ENCODE peak calls at places on chromosomes 16 and 17, in eight cellular contexts. E, N, S, Y, G, O, Z and U are unnamed samples.

GRCh38 chr17:28547096-28547622 is 5.3 kb downstream of the UNC119 start:
- DNase-seq in E (no peak), N (no peak), O (no peak), G (no peak), Z (no peak), S (no peak), Y (no peak), U (no peak)

GRCh38 chr17:39740357-39741111 is 2.8 kb downstream of the GRB7 start:
- DNase-seq in E (no peak), Z (no peak), G (no peak), Y (no peak), O (peak; percentile 75), N (no peak), S (no peak), U (peak; percentile 97)

GRCh38 chr16:56753410-56753809 is 23.5 kb downstream of the NUP93 start:
- DNase-seq in Z (no peak), N (no peak), E (no peak), O (no peak), G (no peak), S (no peak), Y (no peak), U (no peak)

GRCh38 chr17:691423-691822 is 23.2 kb downstream of the VPS53 start:
- DNase-seq in S (peak; percentile 59), Y (no peak), O (no peak), G (no peak), N (no peak), Z (no peak), E (no peak), U (no peak)

GRCh38 chr17:44362964-44363612 is 565 bp downstream of the FAM171A2 start:
- DNase-seq in O (no peak), G (peak; percentile 63), N (no peak), Z (peak; percentile 64), Y (no peak), E (peak; percentile 24), S (peak; percentile 53), U (peak; percentile 82)

GRCh38 chr16:71852561-71852960 is 6.8 kb downstream of the ATXN1L start:
- DNase-seq in N (no peak), G (no peak), S (no peak), O (no peak), Y (no peak), Z (no peak), E (no peak), U (no peak)

GRCh38 chr16:73116576-73116975 is 68.6 kb upstream of the ZFHX3 start:
- DNase-seq in S (no peak), N (no peak), Y (no peak), G (no peak), Z (no peak), O (no peak), E (no peak), U (no peak)

GRCh38 chr16:19116711-19117449 is 3.1 kb downstream of the ITPRIPL2 start:
- DNase-seq in Z (no peak), G (no peak), Y (no peak), N (no peak), E (no peak), S (peak; percentile 25), O (no peak), U (no peak)

GRCh38 chr16:16099320-16099719 is 124.0 kb downstream of the ABCC6 start:
- DNase-seq in N (no peak), G (no peak), O (no peak), Y (no peak), E (no peak), S (no peak), Z (no peak), U (no peak)

GRCh38 chr17:47317119-47317518 is 6.6 kb upstream of the EFCAB13 start:
- DNase-seq in S (no peak), N (no peak), E (no peak), Y (no peak), Z (no peak), O (no peak), G (no peak), U (peak; percentile 40)

GRCh38 chr17:72308744-72309395 is 188.1 kb downstream of the SOX9 start:
- DNase-seq in Z (no peak), N (no peak), E (no peak), S (no peak), Y (no peak), O (no peak), G (no peak), U (no peak)

GRCh38 chr16:87330646-87331045 is 13.5 kb upstream of the C16orf95 start:
- DNase-seq in Z (peak; percentile 31), O (no peak), G (no peak), N (no peak), Y (no peak), E (no peak), S (no peak), U (no peak)

GRCh38 chr16:49049191-49049590 is 232.4 kb downstream of the CBLN1 start:
- DNase-seq in E (no peak), N (no peak), S (no peak), O (no peak), Y (no peak), Z (no peak), G (no peak), U (no peak)

GRCh38 chr16:3400446-3400778 is 392 bp downstream of the ZSCAN32 start:
- DNase-seq in O (no peak), S (no peak), Z (no peak), N (no peak), Y (no peak), G (no peak), E (no peak), U (no peak)

GRCh38 chr16:25433388-25433787 is 175.7 kb upstream of the ZKSCAN2 start:
- DNase-seq in Y (no peak), G (no peak), O (no peak), Z (no peak), S (no peak), E (no peak), N (no peak), U (no peak)

GRCh38 chr17:15233022-15233805 is 31.9 kb downstream of the PMP22 start:
- DNase-seq in Y (peak; percentile 54), Z (no peak), N (no peak), S (peak; percentile 41), G (peak; percentile 10), O (no peak), E (no peak), U (peak; percentile 77)

GRCh38 chr17:29800457-29800856 is 129.6 kb downstream of the SSH2 start:
- DNase-seq in Z (no peak), Y (no peak), N (no peak), O (no peak), S (no peak), E (no peak), G (no peak), U (no peak)

DNA sequence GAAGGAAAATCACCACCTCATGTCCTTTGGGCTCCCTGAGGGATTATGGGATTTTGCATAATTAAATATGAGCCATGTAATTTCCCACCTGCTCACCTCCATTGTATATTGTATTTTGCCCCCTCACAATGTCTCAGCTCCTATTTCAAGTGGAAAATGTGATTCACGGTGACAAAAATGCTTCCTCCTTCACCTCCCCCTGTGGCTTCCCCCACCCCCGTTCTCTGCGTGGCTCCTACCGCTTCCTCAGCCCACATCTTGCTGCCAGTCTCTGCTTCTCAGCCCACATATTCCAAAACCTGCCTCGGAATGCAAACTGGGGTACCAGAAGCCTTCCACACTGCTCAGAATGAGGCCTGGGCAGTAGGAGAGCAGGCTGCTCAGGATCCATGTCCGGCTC is 394.5 kb upstream of the C16orf82 start:
- DNase-seq in O (no peak), Y (no peak), Z (no peak), E (no peak), G (no peak), N (no peak), S (no peak), U (no peak)
- H3K4me3 ChIP-seq in O (no peak overlapping the region), Y (no peak overlapping the region), Z (no peak overlapping the region), E (no peak overlapping the region), G (no peak overlapping the region), N (no peak overlapping the region), S (no peak overlapping the region), U (no peak overlapping the region)

DNA sequence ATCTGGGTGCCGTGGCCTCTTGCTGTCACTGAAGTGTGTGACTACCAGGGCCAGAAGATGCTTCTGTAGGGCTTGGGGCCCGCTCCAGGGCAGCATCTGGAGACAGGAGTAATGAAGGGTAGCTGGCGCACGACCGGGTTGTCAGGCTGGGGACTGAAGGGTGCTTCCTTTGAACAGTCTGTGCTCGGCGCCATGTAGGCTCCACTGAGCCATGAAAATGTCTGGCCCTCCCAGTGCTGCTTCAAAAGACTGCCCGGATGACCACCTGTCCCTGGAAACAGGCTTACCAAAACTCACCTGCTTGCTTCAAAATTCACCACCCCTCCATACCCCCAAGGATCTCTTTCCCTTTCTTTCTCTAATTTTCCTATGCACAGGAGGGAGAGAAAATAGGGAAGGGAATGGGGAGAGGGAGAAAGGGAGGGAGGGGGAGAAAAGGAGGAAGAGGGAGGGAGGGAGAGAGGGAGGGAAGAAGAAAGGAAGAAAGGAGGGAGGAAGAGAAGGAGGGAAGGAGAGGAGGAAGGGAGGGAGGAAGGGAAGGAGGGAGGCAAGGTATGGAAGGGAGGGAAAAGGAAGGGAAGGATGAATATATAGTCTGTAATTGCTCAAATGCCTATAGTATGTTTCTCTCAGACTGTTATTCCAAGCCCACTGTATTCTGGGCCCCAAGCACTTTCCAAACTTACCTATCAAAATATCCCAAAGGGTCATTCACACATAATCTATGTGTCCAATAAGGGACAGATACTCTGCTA is 31.0 kb downstream of the ASIC2 start:
- DNase-seq in Y (no peak), Z (no peak), O (no peak), E (no peak), G (no peak), N (no peak), S (no peak), U (no peak)
- H3K4me3 ChIP-seq in Y (no peak overlapping the region), Z (no peak overlapping the region), O (no peak overlapping the region), E (no peak overlapping the region), G (no peak overlapping the region), N (no peak overlapping the region), S (no peak overlapping the region), U (no peak overlapping the region)

DNA sequence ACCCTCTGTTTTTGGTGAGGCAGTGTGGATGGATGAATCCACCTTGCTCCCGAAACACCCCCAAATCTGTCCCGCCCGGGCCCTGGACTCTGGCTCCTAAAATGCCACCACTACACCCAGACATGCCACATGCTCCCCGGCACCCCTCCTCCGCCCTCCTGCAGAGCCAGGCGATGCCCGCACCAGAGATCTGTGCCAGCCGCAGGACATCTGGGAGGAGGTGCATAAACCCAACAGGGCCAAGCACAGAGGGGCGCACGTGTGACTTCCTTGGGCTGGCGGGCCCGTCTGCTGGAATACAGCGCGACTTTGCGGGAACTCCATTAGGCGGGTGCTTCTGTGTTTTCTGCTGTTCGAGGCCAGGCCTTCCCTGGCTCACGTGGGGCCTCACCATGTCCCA is 14.2 kb upstream of the ACSF3 start:
- DNase-seq in O (no peak), Z (no peak), N (no peak), Y (no peak), G (no peak), S (no peak), E (no peak), U (no peak)
- H3K4me3 ChIP-seq in O (no peak overlapping the region), Z (no peak overlapping the region), N (no peak overlapping the region), Y (no peak overlapping the region), G (no peak overlapping the region), S (no peak overlapping the region), E (no peak overlapping the region), U (no peak overlapping the region)

DNA sequence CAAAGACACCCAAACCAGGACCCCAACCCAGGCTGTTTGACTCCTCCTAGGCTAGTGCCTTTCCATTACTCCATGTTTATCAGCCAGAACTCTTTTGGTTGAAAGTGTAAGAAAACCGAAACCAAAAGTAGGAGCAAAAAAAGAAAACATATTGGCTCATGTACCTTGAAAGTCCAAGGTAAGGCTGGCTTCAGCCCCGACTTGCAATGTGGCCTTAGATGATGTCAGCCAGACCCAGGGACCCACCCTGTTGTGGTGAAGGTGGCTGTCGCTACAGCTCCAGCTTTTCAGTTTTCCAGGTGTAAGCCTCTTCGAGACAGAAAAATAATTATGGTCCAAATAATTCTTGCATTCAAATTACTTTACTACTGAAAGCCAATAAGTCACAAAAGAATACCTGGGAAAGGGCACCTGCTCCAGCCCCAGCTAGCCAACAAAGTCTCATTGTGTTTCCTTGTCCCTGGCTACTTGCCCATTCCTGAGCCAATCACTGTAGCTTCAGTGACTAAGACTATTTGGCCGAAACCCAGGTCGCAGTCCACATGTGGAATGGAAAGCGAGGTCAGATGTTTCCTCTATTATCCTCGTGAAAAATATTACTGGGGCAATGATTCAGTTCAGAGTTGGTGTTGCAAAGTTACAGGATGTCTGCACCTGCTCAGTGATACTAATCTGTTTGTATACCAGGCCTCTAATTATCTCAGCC is 20.7 kb downstream of the DNAH9 start:
- DNase-seq in N (no peak), O (peak; percentile 61), S (no peak), Y (peak; percentile 61), G (no peak), Z (no peak), E (no peak), U (no peak)
- H3K4me3 ChIP-seq in N (no peak overlapping the region), O (no peak overlapping the region), S (no peak overlapping the region), Y (no peak overlapping the region), G (no peak overlapping the region), Z (no peak overlapping the region), E (no peak overlapping the region), U (no peak overlapping the region)